ENCODE peak calls at places on chromosomes 16 and 17, in nine cellular contexts. B, H, X, S, Z, P, U, I and E are unnamed samples.

GRCh38 chr16:57150682-57151330 is 35.0 kb downstream of the PSME3IP1 start:
- DNase-seq in U (no peak), I (no peak), X (no peak), P (no peak), Z (no peak), B (no peak), S (no peak), H (no peak), E (no peak)

GRCh38 chr17:78159575-78160158 is 8.7 kb upstream of the SYNGR2 start:
- DNase-seq in I (no peak), B (no peak), X (no peak), Z (no peak), H (no peak), P (no peak), S (no peak), U (no peak), E (no peak)

GRCh38 chr17:17781591-17782424 is 55.0 kb downstream of the SREBF1 start:
- DNase-seq in B (no peak), S (peak; percentile 7), X (peak; percentile 78), H (peak; percentile 64), I (peak; percentile 77), Z (peak; percentile 91), U (peak; percentile 67), P (peak; percentile 35), E (peak; percentile 76)

GRCh38 chr16:55552621-55553020 is 13.9 kb upstream of the CAPNS2 start:
- DNase-seq in I (no peak), S (no peak), P (peak; percentile 81), X (no peak), H (peak; percentile 15), Z (no peak), B (no peak), U (no peak), E (no peak)

GRCh38 chr16:85640254-85640558 is 27.1 kb downstream of the GSE1 start:
- DNase-seq in I (peak; percentile 44), P (no peak), Z (peak; percentile 52), S (no peak), H (no peak), X (no peak), U (no peak), B (no peak), E (no peak)

GRCh38 chr16:1152123-1152638 is 725 bp upstream of the CACNA1H start:
- DNase-seq in H (no peak), P (no peak), I (no peak), S (no peak), B (peak; percentile 59), Z (no peak), X (peak; percentile 78), U (no peak), E (no peak)

GRCh38 chr17:17079761-17080160 is 37.5 kb downstream of the MPRIP start:
- DNase-seq in X (no peak), I (no peak), U (no peak), P (no peak), H (no peak), B (no peak), Z (peak; percentile 55), S (no peak), E (no peak)

GRCh38 chr17:33639103-33639991 is 346.3 kb upstream of the ASIC2 start:
- DNase-seq in U (no peak), X (no peak), S (no peak), B (no peak), P (no peak), I (no peak), H (no peak), Z (no peak), E (no peak)

GRCh38 chr16:79848739-79849518 is 248.4 kb upstream of the MAF start:
- DNase-seq in U (no peak), S (no peak), X (no peak), I (no peak), H (no peak), B (no peak), Z (no peak), P (no peak), E (no peak)

GRCh38 chr16:23578096-23578830 is 17.9 kb downstream of the NDUFAB1 start:
- DNase-seq in U (no peak), S (no peak), Z (no peak), H (no peak), P (peak; percentile 86), I (no peak), B (no peak), X (no peak), E (no peak)

GRCh38 chr16:85652431-85653221 is 36.1 kb downstream of the GINS2 start:
- DNase-seq in U (peak; percentile 55), X (peak; percentile 80), P (no peak), S (no peak), I (peak; percentile 82), H (no peak), Z (no peak), B (peak; percentile 63), E (no peak)

GRCh38 chr17:73480740-73481139 is 163.5 kb downstream of the SDK2 start:
- DNase-seq in Z (no peak), P (no peak), H (no peak), I (peak; percentile 22), U (no peak), S (no peak), X (no peak), B (no peak), E (no peak)

GRCh38 chr17:40580140-40580539 is 14.9 kb upstream of the CCR7 start:
- DNase-seq in U (no peak), S (no peak), H (no peak), Z (no peak), B (no peak), X (no peak), P (no peak), I (no peak), E (no peak)

GRCh38 chr17:49117581-49118230 is 14.9 kb upstream of the B4GALNT2 start:
- DNase-seq in X (no peak), U (peak; percentile 39), P (no peak), H (no peak), I (no peak), Z (no peak), S (no peak), B (no peak), E (no peak)

GRCh38 chr16:71645450-71645849 is 19.5 kb downstream of the MARVELD3 start:
- DNase-seq in U (no peak), B (no peak), S (no peak), P (peak; percentile 18), I (peak; percentile 12), H (peak; percentile 52), Z (no peak), X (peak; percentile 51), E (no peak)

GRCh38 chr16:4378202-4378666 is 6.6 kb downstream of the VASN start:
- DNase-seq in H (no peak), Z (peak; percentile 57), X (no peak), U (no peak), P (no peak), S (no peak), I (no peak), B (no peak), E (peak; percentile 83)

GRCh38 chr17:65698381-65699061 is 137.1 kb upstream of the AXIN2 start:
- DNase-seq in X (peak; percentile 46), P (peak; percentile 55), H (no peak), I (no peak), U (no peak), B (no peak), S (no peak), Z (no peak), E (no peak)

GRCh38 chr17:34485999-34486398 is 93.4 kb upstream of the TMEM132E start:
- DNase-seq in I (no peak), B (no peak), X (no peak), U (no peak), S (no peak), H (no peak), Z (no peak), P (no peak), E (no peak)

GRCh38 chr16:68069511-68070248 is 15.5 kb upstream of the NFATC3 start:
- DNase-seq in I (peak; percentile 17), P (no peak), B (peak; percentile 56), H (no peak), U (peak; percentile 77), Z (peak; percentile 97), S (no peak), X (no peak), E (no peak)

GRCh38 chr17:45867702-45868101 is 23.0 kb downstream of the SPPL2C start:
- DNase-seq in Z (no peak), B (no peak), I (no peak), U (no peak), P (no peak), S (no peak), X (no peak), H (no peak), E (no peak)

GRCh38 chr17:1398028-1398427 is 2.0 kb downstream of the YWHAE start:
- DNase-seq in Z (peak; percentile 1), H (no peak), S (no peak), X (no peak), P (no peak), B (no peak), I (no peak), U (no peak), E (no peak)

GRCh38 chr17:67270411-67270810 is 25.4 kb upstream of the HELZ start:
- DNase-seq in S (no peak), B (no peak), U (no peak), H (no peak), I (no peak), P (no peak), X (no peak), Z (no peak), E (no peak)

GRCh38 chr16:35523991-35524390 is 2064.6 kb downstream of the TP53TG3F start:
- DNase-seq in H (no peak), B (no peak), U (no peak), X (no peak), S (no peak), Z (no peak), I (peak; percentile 85), P (no peak), E (no peak)

GRCh38 chr17:44315760-44316731 is 7.6 kb downstream of the RUNDC3A start:
- DNase-seq in Z (no peak), I (no peak), P (no peak), X (peak; percentile 92), S (no peak), H (no peak), U (no peak), B (no peak), E (no peak)

GRCh38 chr16:21223787-21224186 is 9.7 kb upstream of the ANKS4B start:
- DNase-seq in I (no peak), P (no peak), H (no peak), S (no peak), Z (no peak), B (no peak), X (no peak), U (peak; percentile 18), E (no peak)

GRCh38 chr16:28951410-28951943 is 740 bp downstream of the NFATC2IP start:
- DNase-seq in U (peak; percentile 73), I (no peak), X (no peak), H (no peak), B (no peak), P (no peak), S (no peak), Z (no peak), E (no peak)

GRCh38 chr17:73786286-73786743 is 142.1 kb upstream of the SDK2 start:
- DNase-seq in H (no peak), X (peak; percentile 89), Z (no peak), P (no peak), S (no peak), I (no peak), B (no peak), U (peak; percentile 78), E (no peak)